ENCODE peak calls at places on chromosomes 4 and X, in seven cellular contexts. One of them, this sample, is unnamed.
A peak's percentile ranks its signal among the peaks of the same experiment; 100 is the strongest.

GRCh38 chr4:151983854-151984253 is 223.0 kb upstream of the GATB start:
- DNase-seq in GM23248: no peak
- DNase-seq in amniotic epithelial cell: no peak
- DNase-seq in IMR-90: no peak
- DNase-seq in amniotic stem cell: no peak
- DNase-seq in endothelial cell of umbilical vein: no peak
- DNase-seq in NAMALWA: no peak
- DNase-seq in this sample: peak; percentile 8

GRCh38 chrX:40104649-40105015 is 6.9 kb upstream of the BCOR start:
- DNase-seq in GM23248: peak; percentile 84
- DNase-seq in NAMALWA: peak; percentile 53
- DNase-seq in IMR-90: peak; percentile 67
- DNase-seq in amniotic epithelial cell: peak; percentile 47
- DNase-seq in endothelial cell of umbilical vein: peak; percentile 30
- DNase-seq in amniotic stem cell: peak; percentile 13
- DNase-seq in this sample: no peak

GRCh38 chr4:110621328-110621812 is 1.5 kb downstream of the PITX2 start:
- DNase-seq in NAMALWA: no peak
- DNase-seq in endothelial cell of umbilical vein: no peak
- DNase-seq in IMR-90: no peak
- DNase-seq in amniotic epithelial cell: peak; percentile 48
- DNase-seq in amniotic stem cell: no peak
- DNase-seq in GM23248: no peak
- DNase-seq in this sample: no peak

GRCh38 chr4:1365271-1366178 is 18.5 kb downstream of the UVSSA start:
- DNase-seq in NAMALWA: peak; percentile 11
- DNase-seq in amniotic stem cell: no peak
- DNase-seq in endothelial cell of umbilical vein: no peak
- DNase-seq in amniotic epithelial cell: no peak
- DNase-seq in GM23248: no peak
- DNase-seq in IMR-90: no peak
- DNase-seq in this sample: no peak

GRCh38 chr4:18859468-18859867 is 837.9 kb upstream of the LCORL start:
- DNase-seq in NAMALWA: no peak
- DNase-seq in GM23248: no peak
- DNase-seq in endothelial cell of umbilical vein: no peak
- DNase-seq in amniotic epithelial cell: no peak
- DNase-seq in amniotic stem cell: no peak
- DNase-seq in IMR-90: no peak
- DNase-seq in this sample: no peak

GRCh38 chr4:133921280-133922195 is 280.1 kb downstream of the PABPC4L start:
- DNase-seq in NAMALWA: peak; percentile 11
- DNase-seq in amniotic epithelial cell: peak; percentile 79
- DNase-seq in IMR-90: peak; percentile 34
- DNase-seq in GM23248: peak; percentile 32
- DNase-seq in endothelial cell of umbilical vein: peak; percentile 4
- DNase-seq in amniotic stem cell: no peak
- DNase-seq in this sample: no peak

GRCh38 chr4:2255501-2256155 is 6.3 kb downstream of the MXD4 start:
- DNase-seq in amniotic epithelial cell: peak; percentile 65
- DNase-seq in endothelial cell of umbilical vein: no peak
- DNase-seq in IMR-90: no peak
- DNase-seq in NAMALWA: no peak
- DNase-seq in GM23248: no peak
- DNase-seq in amniotic stem cell: no peak
- DNase-seq in this sample: no peak

GRCh38 chrX:107676559-107677378 is 48.5 kb downstream of the PRPS1 start:
- DNase-seq in amniotic epithelial cell: peak; percentile 98
- DNase-seq in NAMALWA: peak; percentile 56
- DNase-seq in endothelial cell of umbilical vein: peak; percentile 82
- DNase-seq in amniotic stem cell: peak; percentile 71
- DNase-seq in IMR-90: peak; percentile 84
- DNase-seq in GM23248: peak; percentile 90
- DNase-seq in this sample: peak; percentile 68

GRCh38 chr4:101475246-101475645 is 127.9 kb upstream of the PPP3CA start:
- DNase-seq in NAMALWA: no peak
- DNase-seq in amniotic stem cell: no peak
- DNase-seq in GM23248: peak; percentile 3
- DNase-seq in IMR-90: no peak
- DNase-seq in amniotic epithelial cell: no peak
- DNase-seq in endothelial cell of umbilical vein: no peak
- DNase-seq in this sample: no peak

GRCh38 chrX:131747173-131747572 is 203.3 kb downstream of the OR13H1 start:
- DNase-seq in NAMALWA: no peak
- DNase-seq in endothelial cell of umbilical vein: no peak
- DNase-seq in amniotic epithelial cell: no peak
- DNase-seq in GM23248: no peak
- DNase-seq in IMR-90: peak; percentile 90
- DNase-seq in amniotic stem cell: peak; percentile 16
- DNase-seq in this sample: peak; percentile 76

GRCh38 chrX:110561036-110561435 is 202.4 kb downstream of the RTL9 start:
- DNase-seq in amniotic epithelial cell: no peak
- DNase-seq in IMR-90: no peak
- DNase-seq in GM23248: peak; percentile 70
- DNase-seq in NAMALWA: no peak
- DNase-seq in endothelial cell of umbilical vein: no peak
- DNase-seq in amniotic stem cell: no peak
- DNase-seq in this sample: no peak

GRCh38 chrX:140572724-140573123 is 67.9 kb upstream of the SOX3 start:
- DNase-seq in GM23248: peak; percentile 42
- DNase-seq in NAMALWA: peak; percentile 61
- DNase-seq in endothelial cell of umbilical vein: no peak
- DNase-seq in amniotic epithelial cell: peak; percentile 0
- DNase-seq in amniotic stem cell: no peak
- DNase-seq in IMR-90: peak; percentile 34
- DNase-seq in this sample: peak; percentile 1

GRCh38 chrX:17596546-17597205 is 140.6 kb upstream of the SCML1 start:
- DNase-seq in amniotic stem cell: no peak
- DNase-seq in GM23248: no peak
- DNase-seq in endothelial cell of umbilical vein: no peak
- DNase-seq in NAMALWA: no peak
- DNase-seq in amniotic epithelial cell: no peak
- DNase-seq in IMR-90: no peak
- DNase-seq in this sample: no peak

GRCh38 chr4:15654556-15655222 is 468 bp downstream of the FBXL5 start:
- DNase-seq in amniotic stem cell: no peak
- DNase-seq in amniotic epithelial cell: no peak
- DNase-seq in NAMALWA: peak; percentile 60
- DNase-seq in GM23248: peak; percentile 61
- DNase-seq in IMR-90: peak; percentile 24
- DNase-seq in endothelial cell of umbilical vein: peak; percentile 61
- DNase-seq in this sample: no peak

GRCh38 chrX:123962006-123962485 is 540 bp downstream of the STAG2 start:
- DNase-seq in endothelial cell of umbilical vein: no peak
- DNase-seq in IMR-90: no peak
- DNase-seq in amniotic epithelial cell: peak; percentile 20
- DNase-seq in amniotic stem cell: no peak
- DNase-seq in NAMALWA: peak; percentile 69
- DNase-seq in GM23248: peak; percentile 52
- DNase-seq in this sample: no peak

GRCh38 chr4:68963389-68963788 is 11.8 kb upstream of the UGT2A3 start:
- DNase-seq in amniotic stem cell: no peak
- DNase-seq in endothelial cell of umbilical vein: no peak
- DNase-seq in IMR-90: no peak
- DNase-seq in GM23248: no peak
- DNase-seq in amniotic epithelial cell: peak; percentile 99
- DNase-seq in NAMALWA: no peak
- DNase-seq in this sample: no peak

GRCh38 chr4:5678977-5679376 is 29.4 kb downstream of the EVC2 start:
- DNase-seq in amniotic stem cell: peak; percentile 37
- DNase-seq in endothelial cell of umbilical vein: no peak
- DNase-seq in IMR-90: peak; percentile 87
- DNase-seq in GM23248: peak; percentile 28
- DNase-seq in amniotic epithelial cell: no peak
- DNase-seq in NAMALWA: no peak
- DNase-seq in this sample: no peak

GRCh38 chr4:112521123-112522116 is 5.4 kb upstream of the NEUROG2 start:
- DNase-seq in amniotic stem cell: no peak
- DNase-seq in NAMALWA: no peak
- DNase-seq in IMR-90: no peak
- DNase-seq in amniotic epithelial cell: no peak
- DNase-seq in endothelial cell of umbilical vein: no peak
- DNase-seq in GM23248: no peak
- DNase-seq in this sample: no peak

GRCh38 chr4:172390341-172390740 is 577.1 kb downstream of the GALNTL6 start:
- DNase-seq in NAMALWA: no peak
- DNase-seq in amniotic epithelial cell: no peak
- DNase-seq in GM23248: no peak
- DNase-seq in endothelial cell of umbilical vein: no peak
- DNase-seq in IMR-90: no peak
- DNase-seq in amniotic stem cell: no peak
- DNase-seq in this sample: no peak

GRCh38 chr4:88018471-88018870 is 11.0 kb downstream of the PKD2 start:
- DNase-seq in endothelial cell of umbilical vein: no peak
- DNase-seq in amniotic stem cell: no peak
- DNase-seq in amniotic epithelial cell: peak; percentile 87
- DNase-seq in GM23248: peak; percentile 94
- DNase-seq in IMR-90: peak; percentile 52
- DNase-seq in NAMALWA: no peak
- DNase-seq in this sample: no peak

GRCh38 chr4:163107754-163108153 is 58.9 kb downstream of the NAF1 start:
- DNase-seq in endothelial cell of umbilical vein: peak; percentile 63
- DNase-seq in amniotic epithelial cell: peak; percentile 11
- DNase-seq in IMR-90: peak; percentile 46
- DNase-seq in amniotic stem cell: no peak
- DNase-seq in NAMALWA: peak; percentile 39
- DNase-seq in GM23248: peak; percentile 23
- DNase-seq in this sample: no peak

GRCh38 chrX:40057405-40057804 is 40.4 kb downstream of the BCOR start:
- DNase-seq in GM23248: no peak
- DNase-seq in amniotic epithelial cell: no peak
- DNase-seq in endothelial cell of umbilical vein: no peak
- DNase-seq in IMR-90: no peak
- DNase-seq in NAMALWA: no peak
- DNase-seq in amniotic stem cell: no peak
- DNase-seq in this sample: no peak

GRCh38 chr4:52979020-52979419 is 116.9 kb downstream of the RASL11B start:
- DNase-seq in amniotic epithelial cell: peak; percentile 13
- DNase-seq in endothelial cell of umbilical vein: no peak
- DNase-seq in IMR-90: no peak
- DNase-seq in NAMALWA: no peak
- DNase-seq in GM23248: peak; percentile 11
- DNase-seq in amniotic stem cell: no peak
- DNase-seq in this sample: no peak

GRCh38 chr4:97073194-97073593 is 1070.1 kb downstream of the STPG2 start:
- DNase-seq in endothelial cell of umbilical vein: no peak
- DNase-seq in amniotic stem cell: no peak
- DNase-seq in NAMALWA: no peak
- DNase-seq in GM23248: no peak
- DNase-seq in amniotic epithelial cell: peak; percentile 2
- DNase-seq in IMR-90: no peak
- DNase-seq in this sample: no peak

GRCh38 chr4:74531952-74532794 is 87.2 kb downstream of the AREG start:
- DNase-seq in endothelial cell of umbilical vein: peak; percentile 87
- DNase-seq in NAMALWA: peak; percentile 73
- DNase-seq in amniotic stem cell: peak; percentile 69
- DNase-seq in GM23248: peak; percentile 78
- DNase-seq in amniotic epithelial cell: peak; percentile 89
- DNase-seq in IMR-90: peak; percentile 87
- DNase-seq in this sample: no peak

GRCh38 chr4:16516796-16517413 is 290.6 kb upstream of the TAPT1 start:
- DNase-seq in GM23248: peak; percentile 77
- DNase-seq in amniotic stem cell: peak; percentile 56
- DNase-seq in endothelial cell of umbilical vein: peak; percentile 76
- DNase-seq in NAMALWA: peak; percentile 74
- DNase-seq in IMR-90: peak; percentile 85
- DNase-seq in amniotic epithelial cell: peak; percentile 54
- DNase-seq in this sample: no peak

GRCh38 chrX:11190745-11191510 is 79.8 kb downstream of the HCCS start:
- DNase-seq in GM23248: no peak
- DNase-seq in IMR-90: no peak
- DNase-seq in amniotic stem cell: no peak
- DNase-seq in endothelial cell of umbilical vein: no peak
- DNase-seq in NAMALWA: no peak
- DNase-seq in amniotic epithelial cell: no peak
- DNase-seq in this sample: no peak

GRCh38 chrX:150527108-150527507 is 41.3 kb upstream of the MTM1 start:
- DNase-seq in IMR-90: no peak
- DNase-seq in endothelial cell of umbilical vein: no peak
- DNase-seq in amniotic stem cell: no peak
- DNase-seq in NAMALWA: no peak
- DNase-seq in GM23248: no peak
- DNase-seq in amniotic epithelial cell: no peak
- DNase-seq in this sample: no peak

GRCh38 chr4:151418385-151418784 is 9.4 kb downstream of the FHIP1A start:
- DNase-seq in amniotic stem cell: peak; percentile 60
- DNase-seq in amniotic epithelial cell: peak; percentile 79
- DNase-seq in NAMALWA: no peak
- DNase-seq in endothelial cell of umbilical vein: peak; percentile 91
- DNase-seq in GM23248: peak; percentile 86
- DNase-seq in IMR-90: peak; percentile 84
- DNase-seq in this sample: no peak

GRCh38 chr4:84939111-84939510 is 27.4 kb downstream of the WDFY3 start:
- DNase-seq in NAMALWA: no peak
- DNase-seq in IMR-90: no peak
- DNase-seq in GM23248: no peak
- DNase-seq in amniotic epithelial cell: no peak
- DNase-seq in amniotic stem cell: no peak
- DNase-seq in endothelial cell of umbilical vein: no peak
- DNase-seq in this sample: no peak

GRCh38 chrX:67543818-67544217 is at the start of gene AR:
- DNase-seq in amniotic stem cell: no peak
- DNase-seq in amniotic epithelial cell: peak; percentile 1
- DNase-seq in GM23248: peak; percentile 64
- DNase-seq in IMR-90: peak; percentile 28
- DNase-seq in NAMALWA: no peak
- DNase-seq in endothelial cell of umbilical vein: peak; percentile 72
- DNase-seq in this sample: no peak

GRCh38 chrX:119488749-119489148 is 20.5 kb downstream of the SLC25A5 start:
- DNase-seq in NAMALWA: peak; percentile 42
- DNase-seq in amniotic stem cell: no peak
- DNase-seq in IMR-90: peak; percentile 51
- DNase-seq in amniotic epithelial cell: peak; percentile 27
- DNase-seq in endothelial cell of umbilical vein: peak; percentile 33
- DNase-seq in GM23248: peak; percentile 64
- DNase-seq in this sample: peak; percentile 52

GRCh38 chrX:39773923-39774803 is 323.6 kb downstream of the BCOR start:
- DNase-seq in IMR-90: peak; percentile 28
- DNase-seq in endothelial cell of umbilical vein: peak; percentile 53
- DNase-seq in amniotic epithelial cell: peak; percentile 67
- DNase-seq in amniotic stem cell: no peak
- DNase-seq in NAMALWA: no peak
- DNase-seq in GM23248: no peak
- DNase-seq in this sample: no peak

GRCh38 chrX:31832263-31832662 is 760.4 kb upstream of the FTHL17 start:
- DNase-seq in amniotic stem cell: no peak
- DNase-seq in IMR-90: no peak
- DNase-seq in amniotic epithelial cell: no peak
- DNase-seq in GM23248: no peak
- DNase-seq in NAMALWA: no peak
- DNase-seq in endothelial cell of umbilical vein: peak; percentile 43
- DNase-seq in this sample: no peak

GRCh38 chr4:2248821-2249261 is 6.9 kb upstream of the HAUS3 start:
- DNase-seq in endothelial cell of umbilical vein: no peak
- DNase-seq in amniotic epithelial cell: no peak
- DNase-seq in IMR-90: no peak
- DNase-seq in NAMALWA: no peak
- DNase-seq in amniotic stem cell: no peak
- DNase-seq in GM23248: no peak
- DNase-seq in this sample: no peak

GRCh38 chrX:154481195-154481594 is 2.1 kb upstream of the LAGE3 start:
- DNase-seq in amniotic stem cell: no peak
- DNase-seq in NAMALWA: no peak
- DNase-seq in amniotic epithelial cell: no peak
- DNase-seq in IMR-90: no peak
- DNase-seq in GM23248: no peak
- DNase-seq in endothelial cell of umbilical vein: no peak
- DNase-seq in this sample: no peak

GRCh38 chr4:159248383-159249178 is 145.7 kb downstream of the RAPGEF2 start:
- DNase-seq in IMR-90: peak; percentile 77
- DNase-seq in endothelial cell of umbilical vein: peak; percentile 53
- DNase-seq in GM23248: peak; percentile 83
- DNase-seq in NAMALWA: no peak
- DNase-seq in amniotic epithelial cell: peak; percentile 91
- DNase-seq in amniotic stem cell: no peak
- DNase-seq in this sample: peak; percentile 20